ENCODE peak calls at places on chromosomes 11 and 22, in seven cellular contexts. P is HAP-1, R is fibroblast of lung, Q is aorta, S is MM.1S, I is lower lobe of right lung, C is right lobe of liver. G is an unnamed sample.

GRCh38 chr11:44338721-44339529 is 29.0 kb upstream of the ALX4 start:
- DNase-seq in S (no peak), P (no peak), R (no peak), I (no peak), C (no peak), Q (no peak), G (no peak)

GRCh38 chr11:61609000-61609969 is 28.4 kb upstream of the SYT7 start:
- DNase-seq in I (no peak), Q (no peak), C (no peak), P (no peak), S (no peak), R (no peak), G (no peak)

GRCh38 chr22:44024288-44024908 is at the start of gene PARVB:
- DNase-seq in I (peak; percentile 51), S (peak; percentile 32), C (peak; percentile 48), R (no peak), Q (peak; percentile 80), P (peak; percentile 50), G (peak; percentile 70)

GRCh38 chr11:4862447-4863236 is 13.6 kb upstream of the OR51S1 start:
- DNase-seq in R (no peak), Q (no peak), C (no peak), S (no peak), I (no peak), P (no peak), G (no peak)

GRCh38 chr11:129946965-129947364 is 51.6 kb upstream of the NFRKB start:
- DNase-seq in I (no peak), P (no peak), S (no peak), C (no peak), Q (no peak), R (no peak), G (no peak)

GRCh38 chr11:110712643-110713468 is 619 bp upstream of the ARHGAP20 start:
- DNase-seq in I (no peak), R (peak; percentile 47), Q (peak; percentile 68), S (no peak), P (no peak), C (peak; percentile 35), G (peak; percentile 59)

GRCh38 chr11:126434950-126435335 is 79.5 kb downstream of the ST3GAL4 start:
- DNase-seq in Q (no peak), C (no peak), I (no peak), S (no peak), R (no peak), P (no peak), G (no peak)

GRCh38 chr11:128308793-128309192 is 278.6 kb downstream of the ETS1 start:
- DNase-seq in S (no peak), R (no peak), P (no peak), Q (no peak), I (no peak), C (no peak), G (no peak)

GRCh38 chr22:41369089-41369745 is 12.5 kb upstream of the TEF start:
- DNase-seq in C (no peak), I (no peak), S (no peak), Q (no peak), R (no peak), P (no peak), G (no peak)

GRCh38 chr11:115422013-115422697 is 82.1 kb downstream of the CADM1 start:
- DNase-seq in S (no peak), I (no peak), Q (no peak), C (no peak), R (no peak), P (no peak), G (no peak)
- H3K9me3 ChIP-seq in S (no peaks in the 10 kb centered on the region), I (no peaks in the 10 kb centered on the region), Q (no peaks in the 10 kb centered on the region), C (no peaks in the 10 kb centered on the region), R (no peaks in the 10 kb centered on the region), P (no peaks in the 10 kb centered on the region), G (no peaks in the 10 kb centered on the region)

GRCh38 chr11:72633068-72633467 is 41.2 kb downstream of the PDE2A start:
- DNase-seq in P (no peak), I (no peak), Q (no peak), S (no peak), R (no peak), C (no peak), G (no peak)

GRCh38 chr11:72631806-72632731 is 42.2 kb downstream of the PDE2A start:
- DNase-seq in I (no peak), Q (no peak), S (no peak), C (peak; percentile 42), R (no peak), P (no peak), G (no peak)

GRCh38 chr11:72629266-72629665 is 45.0 kb downstream of the PDE2A start:
- DNase-seq in I (no peak), P (no peak), R (no peak), C (no peak), S (no peak), Q (no peak), G (no peak)

GRCh38 chr11:72627594-72628281 is 46.5 kb downstream of the PDE2A start:
- DNase-seq in I (no peak), S (no peak), C (no peak), R (no peak), P (no peak), Q (no peak), G (no peak)

GRCh38 chr11:72630104-72630852 is 43.9 kb downstream of the PDE2A start:
- DNase-seq in S (peak; percentile 20), I (no peak), C (no peak), R (no peak), P (no peak), Q (no peak), G (no peak)
- H3K9me3 ChIP-seq in S (no peaks in the 10 kb centered on the region), I (no peaks in the 10 kb centered on the region), C (no peaks in the 10 kb centered on the region), R (no peaks in the 10 kb centered on the region), P (no peaks in the 10 kb centered on the region), Q (no peaks in the 10 kb centered on the region), G (no peaks in the 10 kb centered on the region)

GRCh38 chr11:26551186-26551801 is 20.8 kb downstream of the MUC15 start:
- DNase-seq in C (no peak), R (peak; percentile 1), Q (no peak), S (peak; percentile 42), I (no peak), P (no peak), G (no peak)
- H3K9me3 ChIP-seq in C (no peaks in the 10 kb centered on the region), R (no peaks in the 10 kb centered on the region), Q (no peaks in the 10 kb centered on the region), S (no peaks in the 10 kb centered on the region), I (no peaks in the 10 kb centered on the region), P (no peaks in the 10 kb centered on the region), G (no peaks in the 10 kb centered on the region)

GRCh38 chr22:30979932-30980331 is 10.9 kb downstream of the TUG1 start:
- DNase-seq in C (no peak), P (no peak), R (peak; percentile 17), S (no peak), I (no peak), Q (no peak), G (no peak)

GRCh38 chr22:30982501-30982900 is 13.4 kb downstream of the TUG1 start:
- DNase-seq in Q (no peak), I (no peak), S (no peak), R (no peak), P (no peak), C (no peak), G (no peak)

GRCh38 chr22:30984317-30984716 is 15.3 kb downstream of the TUG1 start:
- DNase-seq in Q (no peak), R (no peak), I (no peak), P (no peak), C (no peak), S (no peak), G (no peak)

GRCh38 chr22:30978304-30978962 is 9.4 kb downstream of the TUG1 start:
- DNase-seq in S (no peak), C (no peak), R (peak; percentile 51), P (no peak), I (no peak), Q (no peak), G (no peak)
- H3K9me3 ChIP-seq in S (no peaks in the 10 kb centered on the region), C (no peaks in the 10 kb centered on the region), R (no peaks in the 10 kb centered on the region), P (peaks cover 13% of the 10 kb centered on the region), I (peaks cover 56% of the 10 kb centered on the region), Q (peaks cover 17% of the 10 kb centered on the region), G (peaks cover 30% of the 10 kb centered on the region)

DNA sequence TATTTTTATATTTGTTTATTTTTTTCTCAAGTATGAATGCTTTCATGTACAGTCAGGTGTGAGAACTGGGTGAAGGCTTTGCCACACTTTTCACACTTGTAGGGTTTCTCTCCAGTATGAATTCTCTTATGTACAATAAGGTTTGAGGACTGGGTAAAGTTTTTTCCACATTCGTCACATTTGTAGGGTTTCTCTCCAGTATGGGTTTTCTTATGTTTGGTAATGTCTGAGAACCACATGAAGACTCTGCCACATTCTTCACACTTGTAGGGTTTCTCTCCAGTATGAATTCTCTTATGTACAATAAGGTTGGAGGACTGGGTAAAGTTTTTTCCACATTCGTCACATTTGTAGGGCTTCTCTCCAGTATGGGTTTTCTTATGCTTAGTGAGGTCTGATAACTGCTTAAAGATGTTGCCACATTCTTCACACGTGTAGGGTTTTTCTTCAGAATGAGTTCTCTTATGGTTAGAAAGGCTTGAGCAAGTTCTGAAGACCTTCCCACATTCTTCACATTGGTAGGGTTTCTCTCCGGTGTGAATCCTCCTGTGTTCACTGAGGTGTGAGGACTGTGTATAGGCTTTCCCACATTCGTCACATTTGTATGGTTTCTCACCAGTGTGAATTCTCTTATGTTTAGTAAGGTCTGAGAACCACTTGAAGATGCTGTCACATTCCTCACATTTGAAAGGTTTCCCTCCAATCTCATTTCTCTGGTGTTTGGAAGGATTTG is 19.7 kb downstream of the ZNF195 start:
- DNase-seq in P (no peak), R (peak; percentile 8), C (no peak), S (no peak), Q (no peak), I (no peak), G (no peak)
- H3K9me3 ChIP-seq in P (peaks cover 35% of the 10 kb centered on the region), R (peaks cover 8% of the 10 kb centered on the region), C (peaks cover 20% of the 10 kb centered on the region), S (peaks cover 15% of the 10 kb centered on the region), Q (peaks cover 14% of the 10 kb centered on the region), I (peaks cover 85% of the 10 kb centered on the region), G (peaks cover 73% of the 10 kb centered on the region)

GRCh38 chr22:48782817-48783511 is 1044.7 kb downstream of the BRD1 start:
- DNase-seq in P (peak; percentile 16), R (no peak), Q (no peak), I (no peak), S (no peak), C (no peak), G (no peak)
- H3K9me3 ChIP-seq in P (no peaks in the 10 kb centered on the region), R (no peaks in the 10 kb centered on the region), Q (no peaks in the 10 kb centered on the region), I (no peaks in the 10 kb centered on the region), S (no peaks in the 10 kb centered on the region), C (no peaks in the 10 kb centered on the region), G (no peaks in the 10 kb centered on the region)

DNA sequence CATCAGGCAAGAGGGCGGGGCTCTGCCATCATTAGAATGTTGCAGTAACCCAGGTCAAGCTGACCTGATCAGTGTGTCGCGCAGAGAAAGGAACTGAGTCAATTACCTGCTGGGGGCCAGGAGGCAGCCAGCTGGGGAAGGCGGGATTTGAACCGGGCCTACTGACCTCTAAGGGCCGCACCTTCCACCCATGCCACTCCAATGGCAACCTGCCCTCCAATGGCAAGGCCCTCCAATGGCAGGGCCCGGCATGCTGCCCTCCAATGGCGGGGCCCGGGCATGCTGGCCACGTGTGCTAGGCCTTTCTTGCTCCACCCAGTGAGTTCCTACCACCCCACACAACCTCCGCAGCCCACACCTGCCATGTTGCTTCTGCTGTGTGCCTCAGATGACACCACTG is 407.6 kb downstream of the CTTN start:
- DNase-seq in R (no peak), P (no peak), C (no peak), Q (no peak), I (no peak), S (no peak), G (no peak)
- H3K9me3 ChIP-seq in R (no peaks in the 10 kb centered on the region), P (no peaks in the 10 kb centered on the region), C (no peaks in the 10 kb centered on the region), Q (no peaks in the 10 kb centered on the region), I (no peaks in the 10 kb centered on the region), S (no peaks in the 10 kb centered on the region), G (no peaks in the 10 kb centered on the region)

GRCh38 chr22:10780281-10780680 is 4747.7 kb upstream of the OR11H1 start:
- DNase-seq in S (no peak), P (no peak), I (no peak), R (no peak), Q (peak; percentile 73), C (no peak), G (no peak)

GRCh38 chr22:10781571-10782403 is 4746.2 kb upstream of the OR11H1 start:
- DNase-seq in R (no peak), P (no peak), I (no peak), C (no peak), Q (peak; percentile 69), S (no peak), G (no peak)

GRCh38 chr22:10778296-10778814 is 4749.6 kb upstream of the OR11H1 start:
- DNase-seq in S (no peak), P (no peak), R (no peak), I (no peak), Q (no peak), C (no peak), G (no peak)
- H3K9me3 ChIP-seq in S (no peaks in the 10 kb centered on the region), P (no peaks in the 10 kb centered on the region), R (peaks cover 1% of the 10 kb centered on the region), I (peaks cover 8% of the 10 kb centered on the region), Q (peaks cover 2% of the 10 kb centered on the region), C (no peaks in the 10 kb centered on the region), G (peaks cover 5% of the 10 kb centered on the region)